ENCODE peak calls at places on chromosomes 7 and 10, in six cellular contexts. A, Y, F, K, W and Q are unnamed samples.
A peak's percentile ranks its signal among the peaks of the same experiment; 100 is the strongest.

GRCh38 chr7:37359180-37359579 is 89.5 kb downstream of the ELMO1 start:
- DNase-seq in K (no peak), F (no peak), Y (no peak), W (no peak), A (no peak), Q (no peak)

GRCh38 chr10:48535416-48536225 is 69.3 kb downstream of the ARHGAP22 start:
- DNase-seq in K (no peak), Y (no peak), A (no peak), W (no peak), F (no peak), Q (no peak)

GRCh38 chr7:151104411-151105235 is 18.3 kb downstream of the AGAP3 start:
- DNase-seq in A (peak; percentile 77), F (no peak), K (no peak), Y (no peak), W (no peak), Q (no peak)

GRCh38 chr10:15718495-15719061 is 1.1 kb downstream of the ITGA8 start:
- DNase-seq in W (peak; percentile 9), K (no peak), F (no peak), Y (no peak), A (no peak), Q (no peak)

GRCh38 chr10:118106426-118106825 is 59.7 kb upstream of the RAB11FIP2 start:
- DNase-seq in F (no peak), W (no peak), A (peak; percentile 65), Y (peak; percentile 40), K (no peak), Q (no peak)

GRCh38 chr7:159040146-159040545 is 104.5 kb downstream of the VIPR2 start:
- DNase-seq in Y (no peak), W (no peak), K (no peak), F (no peak), A (no peak), Q (no peak)

GRCh38 chr7:127897704-127898454 is 133.4 kb downstream of the LRRC4 start:
- DNase-seq in Y (no peak), K (no peak), W (no peak), A (no peak), F (no peak), Q (no peak)

GRCh38 chr7:66206116-66206908 is 1.2 kb downstream of the TPST1 start:
- DNase-seq in W (no peak), A (peak; percentile 15), F (no peak), K (no peak), Y (no peak), Q (no peak)

GRCh38 chr10:127122831-127123230 is 73.6 kb downstream of the INSYN2A start:
- DNase-seq in K (no peak), F (no peak), A (no peak), W (no peak), Y (no peak), Q (no peak)

GRCh38 chr7:132145466-132145865 is 430.8 kb downstream of the PLXNA4 start:
- DNase-seq in A (peak; percentile 85), Y (peak; percentile 45), K (peak; percentile 75), F (no peak), W (peak; percentile 24), Q (peak; percentile 31)

GRCh38 chr7:55145606-55146005 is 126.8 kb downstream of the EGFR start:
- DNase-seq in F (no peak), A (no peak), W (no peak), Y (no peak), K (no peak), Q (no peak)

GRCh38 chr10:72031706-72032105 is 56.6 kb downstream of the SPOCK2 start:
- DNase-seq in A (no peak), F (no peak), K (no peak), W (no peak), Y (no peak), Q (no peak)

GRCh38 chr10:46557319-46558140 is 1.1 kb upstream of the GPRIN2 start:
- DNase-seq in W (no peak), K (no peak), Y (no peak), F (peak; percentile 34), A (no peak), Q (peak; percentile 13)

GRCh38 chr7:38704751-38705150 is 73.6 kb upstream of the AMPH start:
- DNase-seq in Y (no peak), W (no peak), F (no peak), A (no peak), K (no peak), Q (no peak)

GRCh38 chr7:31488562-31489203 is 25.2 kb upstream of the ITPRID1 start:
- DNase-seq in K (peak; percentile 59), A (peak; percentile 46), W (peak; percentile 33), Y (peak; percentile 61), F (no peak), Q (no peak)

GRCh38 chr7:78169992-78170391 is 371.4 kb downstream of the PHTF2 start:
- DNase-seq in K (no peak), W (no peak), Y (no peak), F (no peak), A (no peak), Q (no peak)

GRCh38 chr10:4130685-4131084 is 345.7 kb upstream of the KLF6 start:
- DNase-seq in F (no peak), Y (no peak), W (no peak), A (no peak), K (no peak), Q (no peak)

GRCh38 chr10:4134701-4135100 is 349.7 kb upstream of the KLF6 start:
- DNase-seq in F (no peak), A (no peak), Y (no peak), K (no peak), W (no peak), Q (no peak)

GRCh38 chr10:4129866-4130455 is 345.0 kb upstream of the KLF6 start:
- DNase-seq in F (no peak), W (no peak), A (no peak), Y (no peak), K (no peak), Q (no peak)

GRCh38 chr10:4132216-4132556 is 347.2 kb upstream of the KLF6 start:
- DNase-seq in Y (no peak), K (no peak), W (no peak), A (no peak), F (no peak), Q (no peak)

GRCh38 chr10:4131407-4132215 is 346.6 kb upstream of the KLF6 start:
- DNase-seq in W (no peak), A (peak; percentile 80), Y (peak; percentile 15), F (no peak), K (peak; percentile 6), Q (no peak)
- H3K4me1 ChIP-seq in W (peaks cover 2% of the 10 kb centered on the region), A (no peaks in the 10 kb centered on the region), Y (peaks cover 9% of the 10 kb centered on the region), F (peaks cover 8% of the 10 kb centered on the region), K (peaks cover 18% of the 10 kb centered on the region), Q (no peaks in the 10 kb centered on the region)

GRCh38 chr7:19107142-19107391 is 10.4 kb downstream of the TWIST1 start:
- DNase-seq in W (no peak), F (no peak), A (no peak), Y (no peak), K (no peak), Q (no peak)

GRCh38 chr7:19110026-19110777 is 7.2 kb downstream of the TWIST1 start:
- DNase-seq in W (peak; percentile 35), F (no peak), A (no peak), Y (no peak), K (no peak), Q (no peak)

GRCh38 chr7:19107392-19108147 is 9.9 kb downstream of the TWIST1 start:
- DNase-seq in F (no peak), Y (peak; percentile 51), K (no peak), A (peak; percentile 82), W (peak; percentile 51), Q (no peak)

GRCh38 chr7:19110778-19111175 is 6.7 kb downstream of the TWIST1 start:
- DNase-seq in K (no peak), F (no peak), W (peak; percentile 29), A (no peak), Y (no peak), Q (no peak)

GRCh38 chr7:19108985-19109946 is 8.2 kb downstream of the TWIST1 start:
- DNase-seq in K (no peak), W (no peak), Y (no peak), F (no peak), A (no peak), Q (no peak)
- H3K4me3 ChIP-seq in K (no peak overlapping the region), W (no peak overlapping the region), Y (no peak overlapping the region), F (no peak overlapping the region), A (no peak overlapping the region), Q (no peak overlapping the region)

GRCh38 chr10:58615237-58615935 is 102.7 kb downstream of the BICC1 start:
- DNase-seq in Y (no peak), F (no peak), K (no peak), W (no peak), A (no peak), Q (peak; percentile 65)
- H3K27ac ChIP-seq in Y (no peak overlapping the region), F (no peak overlapping the region), K (no peak overlapping the region), W (no peak overlapping the region), A (peak overlapping the region; percentile 4), Q (peak overlapping the region; percentile 69)

GRCh38 chr10:70880077-70880534 is 8.3 kb downstream of the PCBD1 start:
- DNase-seq in W (peak; percentile 65), F (peak; percentile 86), K (peak; percentile 76), A (peak; percentile 88), Y (peak; percentile 88), Q (peak; percentile 54)
- H3K4me1 ChIP-seq in W (no peaks in the 10 kb centered on the region), F (no peaks in the 10 kb centered on the region), K (peaks cover 8% of the 10 kb centered on the region), A (no peaks in the 10 kb centered on the region), Y (no peaks in the 10 kb centered on the region), Q (no peaks in the 10 kb centered on the region)

DNA sequence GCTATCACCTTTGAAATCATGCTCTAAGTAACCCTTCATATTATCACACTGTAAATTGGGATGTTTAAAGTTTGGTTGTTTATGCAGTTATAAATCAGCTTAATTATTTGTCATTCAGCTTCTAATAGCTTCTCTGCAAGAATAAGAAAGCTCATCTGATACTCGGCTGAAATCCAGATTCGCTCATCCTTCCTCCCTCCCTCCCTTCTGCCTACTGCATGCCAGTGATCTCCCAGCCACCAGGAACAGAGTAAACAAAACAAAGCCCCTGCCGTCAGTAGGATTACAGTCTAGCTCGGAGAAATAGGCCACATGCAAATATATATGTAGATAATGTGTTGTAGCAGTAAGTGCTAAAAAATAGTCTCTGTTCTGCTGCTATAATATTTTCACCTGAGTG is 211.8 kb downstream of the NSUN6 start:
- DNase-seq in W (no peak), F (no peak), Y (no peak), A (no peak), K (no peak), Q (no peak)
- H3K4me3 ChIP-seq in W (no peak overlapping the region), F (no peak overlapping the region), Y (no peak overlapping the region), A (no peak overlapping the region), K (no peak overlapping the region), Q (no peak overlapping the region)